ENCODE peak calls at places on chromosomes 1 and 21, in six cellular contexts. O is HCT116, I is K562, W is H1, G is HepG2, F is GM12878. D is an unnamed sample.

GRCh38 chr1:89166705-89167104 is 9.1 kb downstream of the GBP7 start:
- DNase-seq in O (no peak), I (no peak), W (no peak), G (no peak), F (no peak), D (no peak)

GRCh38 chr1:220198186-220199005 is 73.9 kb downstream of the RAB3GAP2 start:
- DNase-seq in O (no peak), I (no peak), W (no peak), G (no peak), F (no peak), D (no peak)

GRCh38 chr1:43034195-43034658 is 75.6 kb upstream of the SLC2A1 start:
- DNase-seq in O (no peak), I (no peak), W (no peak), G (peak; percentile 89), F (no peak), D (no peak)

GRCh38 chr1:99786751-99787501 is 20.5 kb upstream of the FRRS1 start:
- DNase-seq in O (no peak), I (no peak), W (no peak), G (no peak), F (peak; percentile 51), D (no peak)

GRCh38 chr1:199545780-199546179 is 481.7 kb upstream of the NR5A2 start:
- DNase-seq in O (peak; percentile 26), I (peak; percentile 3), W (no peak), G (no peak), F (no peak), D (peak; percentile 38)

GRCh38 chr1:64042331-64043100 is 160.9 kb upstream of the UBE2U start:
- DNase-seq in O (no peak), I (no peak), W (no peak), G (no peak), F (no peak), D (no peak)

GRCh38 chr1:215568287-215568692 is 1.2 kb downstream of the KCTD3 start:
- DNase-seq in O (no peak), I (peak; percentile 68), W (no peak), G (no peak), F (no peak), D (no peak)

GRCh38 chr1:235077571-235078479 is 50.8 kb downstream of the TOMM20 start:
- DNase-seq in O (no peak), I (no peak), W (no peak), G (no peak), F (peak; percentile 90), D (no peak)

GRCh38 chr1:40773748-40774265 is 9.8 kb upstream of the KCNQ4 start:
- DNase-seq in O (no peak), I (no peak), W (no peak), G (peak; percentile 41), F (no peak), D (no peak)

GRCh38 chr1:186531561-186532165 is 70.7 kb upstream of the PDC start:
- DNase-seq in O (no peak), I (no peak), W (no peak), G (no peak), F (no peak), D (no peak)

DNA sequence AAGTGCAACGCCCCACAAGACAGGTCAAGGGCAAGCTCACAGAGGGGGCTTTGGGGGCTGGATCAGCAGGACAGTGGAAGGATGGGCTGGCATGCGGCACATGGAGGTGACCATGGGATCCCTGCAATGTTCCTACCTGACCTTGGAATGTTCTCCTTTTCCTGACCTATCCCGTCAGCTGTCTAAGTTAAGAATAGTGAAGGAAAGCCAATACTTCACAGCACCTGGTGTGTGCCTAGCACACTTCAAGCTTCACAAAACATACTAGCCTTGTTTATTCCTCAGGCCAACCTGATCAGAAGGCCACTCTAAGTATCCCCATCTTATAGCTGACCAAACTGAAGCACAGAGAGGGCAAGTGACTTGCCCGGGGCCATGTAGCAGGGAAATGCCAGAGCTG is 31.2 kb downstream of the LRRC38 start:
- DNase-seq in O (no peak), I (no peak), W (no peak), G (no peak), F (no peak), D (no peak)
- TF ChIP-seq ZNF274 in O (no peak), I (no peak), W (no peak), G (no peak), F (no peak), D (no peak)

DNA sequence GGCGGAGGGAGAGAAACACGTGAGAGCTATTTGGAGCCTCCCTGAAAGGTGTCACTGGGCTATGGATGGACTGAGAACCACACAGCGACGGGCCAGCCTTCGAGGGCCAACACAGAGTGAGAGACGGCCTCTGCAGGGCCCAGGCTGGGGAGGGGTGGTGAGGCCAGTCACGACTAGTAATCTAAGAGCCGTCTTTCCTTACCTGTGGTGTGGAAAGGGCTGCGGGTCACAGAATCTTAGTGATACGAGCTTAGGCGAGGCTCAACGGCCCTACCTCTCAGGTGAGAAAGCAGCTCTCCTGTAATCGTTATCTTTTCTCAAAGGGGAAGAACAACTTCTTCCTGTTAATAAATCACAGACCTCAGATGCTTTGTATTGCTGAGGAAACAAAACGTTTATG is 33.4 kb upstream of the COX20 start:
- DNase-seq in O (no peak), I (no peak), W (no peak), G (no peak), F (no peak), D (no peak)
- TF ChIP-seq ZNF274 in O (no peak), I (no peak), W (no peak), G (no peak), F (no peak), D (no peak)

DNA sequence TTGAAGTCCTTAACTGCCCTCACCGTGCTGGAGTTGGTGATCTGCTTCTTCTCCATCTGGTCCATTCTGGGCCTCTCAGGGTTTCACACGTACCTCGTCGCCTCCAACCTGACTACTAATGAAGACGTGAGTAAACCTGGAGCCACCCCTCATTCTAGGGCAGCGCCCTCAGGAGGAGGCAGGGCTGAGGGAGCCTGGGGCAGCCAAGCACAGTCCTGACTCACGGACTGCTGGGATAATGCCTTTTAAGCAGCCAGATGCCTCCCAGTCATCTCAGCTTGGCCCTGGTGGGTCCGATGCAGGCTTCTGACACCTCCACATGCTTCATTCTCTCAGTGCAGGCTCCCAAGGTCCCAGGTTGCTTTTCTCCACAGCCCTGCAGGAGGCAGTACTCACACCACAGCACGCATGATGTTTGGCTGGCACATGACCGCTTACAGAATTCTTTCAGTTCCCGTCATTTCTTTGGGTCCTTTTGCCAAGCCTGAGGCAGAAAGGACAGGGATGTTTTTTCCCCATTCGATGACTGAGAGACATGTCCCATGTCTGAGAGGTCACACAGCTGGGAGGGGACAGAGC is 11.8 kb upstream of the SFN start:
- DNase-seq in O (no peak), I (no peak), W (no peak), G (no peak), F (no peak), D (no peak)
- TF ChIP-seq ZNF274 in O (no peak), I (no peak), W (no peak), G (no peak), F (no peak), D (no peak)

GRCh38 chr1:19311931-19312781 is at the start of the genes AKR7A2 and SLC66A1:
- DNase-seq in O (peak; percentile 73), I (peak; percentile 97), W (peak; percentile 60), G (peak; percentile 82), F (peak; percentile 49), D (peak; percentile 62)

GRCh38 chr1:19310061-19310460 is 1.9 kb downstream of the AKR7A2 start:
- DNase-seq in O (no peak), I (no peak), W (no peak), G (no peak), F (no peak), D (no peak)

GRCh38 chr1:19309123-19309813 is 2.7 kb downstream of the AKR7A2 start:
- DNase-seq in O (no peak), I (no peak), W (no peak), G (no peak), F (no peak), D (no peak)

GRCh38 chr1:19311503-19311930 is 427 bp downstream of the AKR7A2 start:
- DNase-seq in O (no peak), I (peak; percentile 18), W (no peak), G (no peak), F (no peak), D (no peak)

DNA sequence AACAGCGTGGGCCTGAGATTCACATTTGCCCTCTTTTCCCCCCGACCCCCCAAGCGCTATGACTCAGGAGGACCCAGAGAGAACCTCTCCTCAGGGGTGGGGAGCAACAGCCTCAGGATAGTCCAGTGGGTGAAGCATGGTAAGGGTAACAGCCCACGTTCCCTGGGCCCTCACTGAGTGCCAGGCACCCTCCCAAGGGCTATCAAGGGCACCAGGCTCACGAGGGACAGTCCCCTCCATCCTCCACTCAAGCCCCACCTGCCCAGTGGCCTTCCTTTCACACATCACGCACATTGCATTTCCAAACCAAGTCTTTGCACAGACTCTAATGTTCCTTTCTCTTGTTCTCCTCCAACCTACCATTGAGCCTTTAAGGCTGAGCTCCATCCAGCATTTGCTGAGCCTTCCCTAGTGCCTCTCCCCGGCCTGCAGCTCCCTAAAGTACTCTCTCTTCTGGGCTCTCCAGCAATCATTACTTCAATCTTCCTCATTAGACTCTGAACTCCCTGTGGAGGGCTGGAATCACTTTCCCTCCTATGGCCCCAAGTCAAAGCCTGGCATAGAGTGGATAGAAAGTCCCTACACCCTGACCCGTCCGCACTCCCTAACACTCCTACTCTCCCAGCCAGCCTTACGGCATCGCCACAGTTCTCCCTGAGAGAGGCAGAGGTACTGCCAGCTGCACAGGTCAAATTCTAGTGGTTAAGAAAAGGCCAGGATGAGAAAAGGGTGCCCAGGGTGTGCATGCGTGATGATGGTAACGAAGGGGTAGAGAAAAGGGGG is 1.0 kb downstream of the AKR7A2 start:
- DNase-seq in O (no peak), I (peak; percentile 38), W (no peak), G (peak; percentile 22), F (no peak), D (no peak)
- TF ChIP-seq ZNF274 in O (no peak), I (no peak), W (no peak), G (no peak), F (no peak), D (no peak)

DNA sequence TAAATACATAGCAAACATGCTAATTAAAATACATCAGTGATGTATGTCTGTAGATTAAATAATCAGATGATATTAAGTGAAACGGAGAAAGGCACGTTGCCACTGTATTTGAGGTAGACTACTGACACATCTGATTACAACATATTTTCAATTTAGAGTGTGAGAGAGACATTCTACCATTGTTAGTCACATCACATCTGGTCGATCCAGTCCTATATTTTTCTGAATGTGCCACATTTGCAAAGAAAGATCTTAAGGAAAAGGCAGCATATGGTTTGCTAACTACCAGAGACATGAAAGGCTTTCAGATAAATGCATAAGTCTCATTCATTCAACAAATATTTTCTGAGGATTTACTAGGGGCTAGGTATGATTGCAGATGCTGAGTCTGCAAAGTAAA is 114.3 kb upstream of the RUNX1 start:
- DNase-seq in O (no peak), I (no peak), W (no peak), G (no peak), F (no peak), D (no peak)
- TF ChIP-seq ZNF274 in O (no peak), I (no peak), W (no peak), G (no peak), F (no peak), D (no peak)

DNA sequence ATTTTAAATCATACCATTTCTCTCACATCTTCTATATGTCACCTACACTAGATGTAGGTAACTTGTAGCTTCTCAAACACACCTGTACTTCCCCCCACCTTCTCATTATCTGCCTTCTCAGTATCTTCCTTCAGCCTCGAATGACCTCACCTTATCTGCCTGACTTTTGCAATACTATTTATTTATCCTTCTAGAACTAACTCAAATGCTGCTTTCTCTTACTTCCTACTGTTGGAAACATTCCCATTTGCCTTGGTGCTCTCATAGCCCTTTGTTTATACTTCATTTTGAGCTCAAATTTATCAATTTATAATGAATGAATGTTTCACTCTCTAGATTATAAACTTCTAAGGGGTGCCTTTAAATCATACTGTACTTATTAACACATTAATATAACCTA is 50.4 kb upstream of the KIAA1614 start:
- DNase-seq in O (no peak), I (no peak), W (no peak), G (no peak), F (no peak), D (no peak)
- TF ChIP-seq ZNF274 in O (no peak), I (no peak), W (no peak), G (no peak), F (no peak), D (no peak)

GRCh38 chr1:33517596-33518250 is 45.3 kb downstream of the ZSCAN20 start:
- DNase-seq in O (no peak), I (no peak), W (no peak), G (no peak), F (no peak), D (no peak)
- TF ChIP-seq ZNF274 in O (no peak), I (no peak), W (no peak), G (no peak), F (no peak), D (no peak)